ENCODE peak calls at places on chromosomes 16 and 17, in seven cellular contexts. T is cardiac fibroblast; O is adrenal gland; J is sigmoid colon; G is lower leg skin; H is GM23338; W is CD4-positive, alpha-beta T cell. Y is an unnamed sample.

GRCh38 chr17:65078441-65079160 is 22.1 kb upstream of the GNA13 start:
- DNase-seq in O (no peak), T (peak; percentile 65), G (no peak), J (peak; percentile 74), H (no peak), W (no peak), Y (no peak)

GRCh38 chr17:70119961-70120360 is 44.9 kb downstream of the KCNJ16 start:
- DNase-seq in H (no peak), G (no peak), T (no peak), J (no peak), W (no peak), O (no peak), Y (no peak)

GRCh38 chr17:16573466-16573865 is 4.5 kb upstream of the ZNF287 start:
- DNase-seq in W (no peak), J (no peak), O (no peak), T (no peak), G (no peak), H (no peak), Y (no peak)

GRCh38 chr16:58563235-58563634 is 47.9 kb downstream of the SETD6 start:
- DNase-seq in J (no peak), W (no peak), T (peak; percentile 56), H (no peak), O (no peak), G (no peak), Y (no peak)

GRCh38 chr17:65633988-65634387 is 72.5 kb upstream of the AXIN2 start:
- DNase-seq in T (peak; percentile 13), O (no peak), H (no peak), W (no peak), G (no peak), J (no peak), Y (no peak)

GRCh38 chr17:46074540-46074939 is 75.5 kb downstream of the STH start:
- DNase-seq in H (peak; percentile 38), W (no peak), G (no peak), J (no peak), O (no peak), T (no peak), Y (no peak)

GRCh38 chr16:85187002-85187401 is 74.7 kb upstream of the CIBAR2 start:
- DNase-seq in J (peak; percentile 84), T (peak; percentile 55), H (no peak), W (no peak), G (no peak), O (peak; percentile 89), Y (no peak)

GRCh38 chr16:24540575-24541240 is 1.3 kb downstream of the RBBP6 start:
- DNase-seq in H (peak; percentile 40), G (no peak), O (no peak), J (no peak), W (peak; percentile 1), T (no peak), Y (no peak)

GRCh38 chr17:55607736-55608341 is 96.6 kb upstream of the SMIM36 start:
- DNase-seq in J (peak; percentile 96), H (no peak), T (peak; percentile 93), O (peak; percentile 43), W (no peak), G (peak; percentile 24), Y (no peak)

GRCh38 chr17:49210158-49211029 is at the start of the genes ABI3 and GNGT2:
- DNase-seq in O (peak; percentile 48), W (peak; percentile 52), G (no peak), T (peak; percentile 54), J (no peak), H (peak; percentile 59), Y (peak; percentile 35)

GRCh38 chr17:82343560-82343959 is 10.0 kb upstream of the SECTM1 start:
- DNase-seq in T (no peak), J (no peak), G (no peak), O (no peak), W (no peak), H (peak; percentile 29), Y (no peak)

GRCh38 chr17:43701318-43701743 is 39.6 kb upstream of the MEOX1 start:
- DNase-seq in J (no peak), W (peak; percentile 3), H (no peak), O (no peak), T (peak; percentile 53), G (no peak), Y (no peak)

GRCh38 chr17:65139045-65139764 is 2.0 kb downstream of the RGS9 start:
- DNase-seq in G (no peak), J (no peak), W (no peak), O (no peak), T (no peak), H (no peak), Y (no peak)

GRCh38 chr17:22717211-22717610 is 1024.9 kb downstream of the KCNJ18 start:
- DNase-seq in W (no peak), T (no peak), O (no peak), J (no peak), G (no peak), H (no peak), Y (no peak)

GRCh38 chr17:7750321-7750821 is 32.8 kb downstream of the DNAH2 start:
- DNase-seq in J (no peak), H (no peak), G (no peak), T (peak; percentile 84), W (no peak), O (no peak), Y (no peak)

GRCh38 chr17:64006361-64007088 is 8.4 kb downstream of the PRR29 start:
- DNase-seq in J (peak; percentile 66), W (no peak), O (peak; percentile 57), H (no peak), G (no peak), T (no peak), Y (no peak)

GRCh38 chr16:76574651-76575050 is 297.4 kb downstream of the CNTNAP4 start:
- DNase-seq in O (no peak), J (no peak), T (no peak), G (no peak), W (no peak), H (no peak), Y (no peak)

GRCh38 chr16:6375471-6376075 is 957.1 kb upstream of the RBFOX1 start:
- DNase-seq in H (no peak), T (no peak), W (no peak), O (no peak), J (no peak), G (no peak), Y (no peak)

DNA sequence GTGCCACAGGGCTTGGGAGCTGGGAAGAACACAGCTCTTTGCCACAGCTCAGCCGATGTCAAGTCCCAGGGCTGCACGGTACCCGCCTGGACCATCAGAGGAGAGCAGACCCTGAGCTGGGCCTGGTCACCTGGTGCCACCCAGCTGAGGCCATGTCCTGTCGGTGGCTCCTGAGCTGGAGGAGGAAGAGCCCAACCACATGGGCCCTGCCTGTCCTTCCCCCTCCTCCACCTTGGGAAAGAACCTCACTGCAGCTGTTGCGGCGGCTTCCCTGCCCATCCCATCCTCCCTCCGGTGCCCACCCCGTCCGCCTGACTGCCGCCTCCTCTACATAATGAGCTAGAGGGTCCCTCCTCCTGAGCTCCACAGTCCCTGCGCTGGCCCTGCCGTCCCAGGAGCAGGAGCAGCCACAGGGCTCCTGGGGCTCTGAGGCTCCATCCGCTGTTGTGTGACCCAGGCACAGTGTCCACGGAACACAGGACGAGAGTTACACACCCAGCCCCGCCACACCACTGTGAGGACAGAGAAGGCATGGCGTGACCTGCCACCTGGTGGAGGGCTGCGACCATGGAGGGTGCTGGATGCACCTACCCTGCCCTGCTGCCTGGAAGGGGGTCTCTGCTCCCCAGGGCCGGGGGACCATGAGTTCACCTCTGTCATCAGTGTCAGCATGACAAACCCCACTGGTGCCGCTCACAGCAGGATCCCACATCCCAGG is 21.4 kb upstream of the CHMP6 start:
- DNase-seq in G (no peak), H (no peak), T (peak; percentile 40), O (no peak), J (peak; percentile 88), W (peak; percentile 31), Y (peak; percentile 46)
- TF ChIP-seq CTCF in G (no peak), H (peak; percentile 65), T (peak; percentile 58), O (peak; percentile 48), J (peak; percentile 71), W (peak; percentile 47), Y (no peak)

GRCh38 chr16:2819939-2820835 is 3.1 kb downstream of the PRSS21 start:
- DNase-seq in O (no peak), W (no peak), H (no peak), T (no peak), G (no peak), J (peak; percentile 55), Y (no peak)
- TF ChIP-seq CTCF in O (no peak), W (no peak), H (no peak), T (no peak), G (no peak), J (no peak), Y (no peak)

GRCh38 chr16:30637952-30638351 is 12.8 kb upstream of the PRR14 start:
- DNase-seq in G (no peak), O (no peak), W (no peak), J (no peak), H (peak; percentile 67), T (peak; percentile 58), Y (no peak)
- TF ChIP-seq CTCF in G (no peak), O (peak; percentile 30), W (peak; percentile 24), J (no peak), H (peak; percentile 72), T (peak; percentile 60), Y (peak; percentile 43)

GRCh38 chr17:80512233-80512632 is 32.4 kb upstream of the RPTOR start:
- DNase-seq in H (no peak), W (no peak), G (no peak), T (no peak), J (no peak), O (peak; percentile 76), Y (no peak)

GRCh38 chr17:80510772-80511171 is 33.9 kb upstream of the RPTOR start:
- DNase-seq in G (no peak), J (no peak), T (no peak), W (no peak), O (no peak), H (no peak), Y (no peak)

GRCh38 chr17:80513201-80513600 is 31.4 kb upstream of the RPTOR start:
- DNase-seq in J (no peak), W (no peak), G (no peak), O (peak; percentile 80), H (no peak), T (no peak), Y (no peak)

GRCh38 chr17:80510132-80510531 is 33.7 kb upstream of the NPTX1 start:
- DNase-seq in T (no peak), G (no peak), O (no peak), J (no peak), W (no peak), H (no peak), Y (no peak)

DNA sequence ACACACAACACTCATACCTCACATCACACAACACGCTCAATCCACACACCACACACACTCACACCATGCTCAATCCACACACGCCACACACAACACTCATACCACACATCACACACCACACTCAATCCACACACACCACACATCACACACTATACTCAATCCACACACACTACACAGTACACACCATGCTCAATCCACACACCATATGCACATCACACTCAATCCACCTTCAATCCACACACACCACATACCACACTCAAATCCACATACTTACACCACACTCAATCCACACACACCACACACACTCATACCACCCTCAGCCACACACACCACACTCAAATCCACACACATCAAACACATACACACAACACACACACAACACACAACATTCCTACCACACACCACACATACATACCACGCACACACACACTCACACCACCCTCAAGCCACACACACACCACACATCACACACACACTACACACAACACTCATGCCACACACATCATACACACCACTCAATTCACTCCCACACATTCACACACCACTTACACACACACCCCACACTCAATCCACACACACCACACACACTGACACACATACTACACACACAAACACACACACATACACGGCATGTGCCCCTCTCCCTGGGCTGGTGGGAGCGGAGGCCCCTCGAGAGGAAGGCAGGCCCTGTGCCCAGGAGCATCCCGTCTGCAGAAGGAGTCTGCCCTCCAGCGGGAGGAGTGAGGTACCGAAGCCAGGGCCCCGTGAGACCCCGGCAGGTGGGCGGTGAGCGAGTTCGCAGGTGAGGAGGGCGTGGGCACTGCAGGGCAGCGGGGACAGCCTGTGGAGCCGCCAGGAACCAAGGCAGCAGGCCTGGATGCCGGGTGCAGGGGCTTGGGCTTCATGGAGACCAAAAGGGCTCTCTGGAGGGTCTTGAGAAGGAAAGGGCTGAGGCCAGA is 33.1 kb upstream of the RPTOR start:
- DNase-seq in H (peak; percentile 77), W (no peak), T (no peak), G (no peak), J (no peak), O (no peak), Y (peak; percentile 33)
- TF ChIP-seq CTCF in H (peak; percentile 77), W (no peak), T (peak; percentile 12), G (no peak), J (no peak), O (no peak), Y (peak; percentile 18)

Y was measured in nephron progenitor cell.